ENCODE peak calls at places on chromosomes 4 and X, in five cellular contexts. One of them, this sample, is unnamed.

GRCh38 chrX:49901068-49901467 is 21.3 kb upstream of the CLCN5 start:
- DNase-seq in epithelial cell of esophagus: no peak
- DNase-seq in dorsolateral prefrontal cortex: no peak
- DNase-seq in GM12864: no peak
- DNase-seq in breast epithelium: no peak
- DNase-seq in this sample: no peak

GRCh38 chr4:89064848-89065247 is 7.9 kb upstream of the FAM13A start:
- DNase-seq in epithelial cell of esophagus: no peak
- DNase-seq in GM12864: no peak
- DNase-seq in dorsolateral prefrontal cortex: no peak
- DNase-seq in breast epithelium: no peak
- DNase-seq in this sample: no peak

GRCh38 chr4:176601156-176601555 is 191.6 kb downstream of the VEGFC start:
- DNase-seq in breast epithelium: no peak
- DNase-seq in dorsolateral prefrontal cortex: no peak
- DNase-seq in GM12864: no peak
- DNase-seq in epithelial cell of esophagus: no peak
- DNase-seq in this sample: no peak

GRCh38 chr4:151753056-151753455 is 7.8 kb downstream of the GATB start:
- DNase-seq in breast epithelium: no peak
- DNase-seq in dorsolateral prefrontal cortex: no peak
- DNase-seq in epithelial cell of esophagus: peak; percentile 93
- DNase-seq in GM12864: no peak
- DNase-seq in this sample: no peak

GRCh38 chr4:166274136-166274761 is 401.2 kb downstream of the TLL1 start:
- DNase-seq in epithelial cell of esophagus: peak; percentile 35
- DNase-seq in GM12864: no peak
- DNase-seq in breast epithelium: no peak
- DNase-seq in dorsolateral prefrontal cortex: no peak
- DNase-seq in this sample: no peak

GRCh38 chr4:13917010-13917409 is 289.5 kb upstream of the BOD1L1 start:
- DNase-seq in epithelial cell of esophagus: no peak
- DNase-seq in breast epithelium: no peak
- DNase-seq in GM12864: no peak
- DNase-seq in dorsolateral prefrontal cortex: no peak
- DNase-seq in this sample: no peak

GRCh38 chr4:116925900-116926457 is 159.4 kb downstream of the TRAM1L1 start:
- DNase-seq in breast epithelium: no peak
- DNase-seq in epithelial cell of esophagus: peak; percentile 15
- DNase-seq in GM12864: no peak
- DNase-seq in dorsolateral prefrontal cortex: peak; percentile 41
- DNase-seq in this sample: no peak

GRCh38 chrX:39866229-39866628 is 231.5 kb downstream of the BCOR start:
- DNase-seq in GM12864: no peak
- DNase-seq in epithelial cell of esophagus: no peak
- DNase-seq in breast epithelium: no peak
- DNase-seq in dorsolateral prefrontal cortex: no peak
- DNase-seq in this sample: no peak

GRCh38 chr4:89316931-89317366 is 9.3 kb upstream of the GPRIN3 start:
- DNase-seq in epithelial cell of esophagus: peak; percentile 64
- DNase-seq in GM12864: no peak
- DNase-seq in breast epithelium: no peak
- DNase-seq in dorsolateral prefrontal cortex: no peak
- DNase-seq in this sample: no peak

GRCh38 chr4:52983563-52984303 is 121.6 kb downstream of the RASL11B start:
- DNase-seq in breast epithelium: no peak
- DNase-seq in GM12864: peak; percentile 8
- DNase-seq in dorsolateral prefrontal cortex: no peak
- DNase-seq in epithelial cell of esophagus: peak; percentile 71
- DNase-seq in this sample: no peak

GRCh38 chrX:69538321-69538876 is 34.3 kb downstream of the NALF2 start:
- DNase-seq in GM12864: no peak
- DNase-seq in breast epithelium: peak; percentile 23
- DNase-seq in epithelial cell of esophagus: peak; percentile 62
- DNase-seq in dorsolateral prefrontal cortex: peak; percentile 58
- DNase-seq in this sample: peak; percentile 52

GRCh38 chrX:8364369-8365141 is 100.1 kb upstream of the VCX3B start:
- DNase-seq in dorsolateral prefrontal cortex: no peak
- DNase-seq in breast epithelium: no peak
- DNase-seq in GM12864: no peak
- DNase-seq in epithelial cell of esophagus: peak; percentile 29
- DNase-seq in this sample: no peak

GRCh38 chrX:115559672-115560071 is 1.3 kb upstream of the PLS3 start:
- DNase-seq in GM12864: no peak
- DNase-seq in breast epithelium: no peak
- DNase-seq in epithelial cell of esophagus: no peak
- DNase-seq in dorsolateral prefrontal cortex: no peak
- DNase-seq in this sample: no peak

GRCh38 chrX:9465380-9466114 is 689 bp downstream of the TBL1X start:
- DNase-seq in dorsolateral prefrontal cortex: no peak
- DNase-seq in epithelial cell of esophagus: no peak
- DNase-seq in GM12864: no peak
- DNase-seq in breast epithelium: no peak
- DNase-seq in this sample: no peak

GRCh38 chr4:118968813-118969212 is 80.2 kb downstream of the SYNPO2 start:
- DNase-seq in dorsolateral prefrontal cortex: no peak
- DNase-seq in breast epithelium: no peak
- DNase-seq in epithelial cell of esophagus: no peak
- DNase-seq in GM12864: no peak
- DNase-seq in this sample: no peak

GRCh38 chr4:150573534-150573933 is 8.4 kb upstream of the MAB21L2 start:
- DNase-seq in breast epithelium: no peak
- DNase-seq in GM12864: no peak
- DNase-seq in epithelial cell of esophagus: peak; percentile 8
- DNase-seq in dorsolateral prefrontal cortex: no peak
- DNase-seq in this sample: no peak

GRCh38 chrX:56729152-56729557 is at the start of gene NBDY:
- DNase-seq in dorsolateral prefrontal cortex: peak; percentile 52
- DNase-seq in GM12864: no peak
- DNase-seq in breast epithelium: peak; percentile 21
- DNase-seq in epithelial cell of esophagus: peak; percentile 58
- DNase-seq in this sample: peak; percentile 22

GRCh38 chrX:275967-276587 is 5.1 kb upstream of the PLCXD1 start:
- DNase-seq in dorsolateral prefrontal cortex: peak; percentile 69
- DNase-seq in epithelial cell of esophagus: peak; percentile 64
- DNase-seq in breast epithelium: peak; percentile 78
- DNase-seq in GM12864: no peak
- DNase-seq in this sample: peak; percentile 58

GRCh38 chr4:45350438-45350837 is 624.1 kb upstream of the GNPDA2 start:
- DNase-seq in epithelial cell of esophagus: no peak
- DNase-seq in dorsolateral prefrontal cortex: no peak
- DNase-seq in GM12864: no peak
- DNase-seq in breast epithelium: no peak
- DNase-seq in this sample: no peak

GRCh38 chr4:150033937-150034336 is 44.3 kb upstream of the DCLK2 start:
- DNase-seq in breast epithelium: no peak
- DNase-seq in epithelial cell of esophagus: peak; percentile 20
- DNase-seq in dorsolateral prefrontal cortex: no peak
- DNase-seq in GM12864: no peak
- DNase-seq in this sample: no peak

GRCh38 chrX:8971116-8971515 is 62.8 kb downstream of the FAM9B start:
- DNase-seq in breast epithelium: no peak
- DNase-seq in dorsolateral prefrontal cortex: no peak
- DNase-seq in epithelial cell of esophagus: peak; percentile 53
- DNase-seq in GM12864: peak; percentile 2
- DNase-seq in this sample: no peak

GRCh38 chrX:21374163-21374993 is at the start of gene CNKSR2:
- DNase-seq in dorsolateral prefrontal cortex: peak; percentile 71
- DNase-seq in breast epithelium: no peak
- DNase-seq in epithelial cell of esophagus: peak; percentile 11
- DNase-seq in GM12864: no peak
- DNase-seq in this sample: no peak

GRCh38 chr4:128286474-128287158 is 997 bp downstream of the PGRMC2 start:
- DNase-seq in GM12864: peak; percentile 43
- DNase-seq in dorsolateral prefrontal cortex: no peak
- DNase-seq in breast epithelium: no peak
- DNase-seq in epithelial cell of esophagus: peak; percentile 69
- DNase-seq in this sample: no peak

GRCh38 chr4:115580901-115581300 is 467.5 kb upstream of the NDST4 start:
- DNase-seq in epithelial cell of esophagus: no peak
- DNase-seq in GM12864: no peak
- DNase-seq in breast epithelium: no peak
- DNase-seq in dorsolateral prefrontal cortex: no peak
- DNase-seq in this sample: no peak

GRCh38 chr4:111499291-111499690 is 646.0 kb upstream of the FAM241A start:
- DNase-seq in GM12864: no peak
- DNase-seq in epithelial cell of esophagus: no peak
- DNase-seq in breast epithelium: no peak
- DNase-seq in dorsolateral prefrontal cortex: no peak
- DNase-seq in this sample: no peak

GRCh38 chrX:20218809-20219505 is 47.8 kb downstream of the RPS6KA3 start:
- DNase-seq in breast epithelium: no peak
- DNase-seq in dorsolateral prefrontal cortex: no peak
- DNase-seq in epithelial cell of esophagus: no peak
- DNase-seq in GM12864: no peak
- DNase-seq in this sample: no peak

GRCh38 chr4:121873604-121874003 is 3.3 kb upstream of the BBS7 start:
- DNase-seq in GM12864: peak; percentile 1
- DNase-seq in breast epithelium: no peak
- DNase-seq in dorsolateral prefrontal cortex: no peak
- DNase-seq in epithelial cell of esophagus: no peak
- DNase-seq in this sample: no peak

GRCh38 chr4:183596056-183596757 is 62.8 kb downstream of the RWDD4 start:
- DNase-seq in GM12864: no peak
- DNase-seq in breast epithelium: no peak
- DNase-seq in dorsolateral prefrontal cortex: no peak
- DNase-seq in epithelial cell of esophagus: peak; percentile 23
- DNase-seq in this sample: no peak

GRCh38 chr4:121146530-121146929 is 17.6 kb downstream of the TNIP3 start:
- DNase-seq in dorsolateral prefrontal cortex: no peak
- DNase-seq in epithelial cell of esophagus: no peak
- DNase-seq in breast epithelium: no peak
- DNase-seq in GM12864: no peak
- DNase-seq in this sample: no peak

GRCh38 chr4:106690487-106690886 is 321.9 kb upstream of the GIMD1 start:
- DNase-seq in breast epithelium: no peak
- DNase-seq in dorsolateral prefrontal cortex: no peak
- DNase-seq in epithelial cell of esophagus: peak; percentile 54
- DNase-seq in GM12864: no peak
- DNase-seq in this sample: no peak

GRCh38 chr4:55884093-55884850 is 30.8 kb downstream of the EXOC1 start:
- DNase-seq in breast epithelium: no peak
- DNase-seq in epithelial cell of esophagus: no peak
- DNase-seq in dorsolateral prefrontal cortex: no peak
- DNase-seq in GM12864: no peak
- DNase-seq in this sample: no peak

GRCh38 chr4:41061482-41062185 is 152.7 kb downstream of the APBB2 start:
- DNase-seq in epithelial cell of esophagus: no peak
- DNase-seq in dorsolateral prefrontal cortex: no peak
- DNase-seq in GM12864: no peak
- DNase-seq in breast epithelium: no peak
- DNase-seq in this sample: no peak

GRCh38 chrX:87755493-87755892 is 237.9 kb downstream of the KLHL4 start:
- DNase-seq in GM12864: no peak
- DNase-seq in dorsolateral prefrontal cortex: no peak
- DNase-seq in breast epithelium: no peak
- DNase-seq in epithelial cell of esophagus: no peak
- DNase-seq in this sample: no peak

GRCh38 chrX:148133099-148133725 is 152.1 kb downstream of the FMR1NB start:
- DNase-seq in dorsolateral prefrontal cortex: no peak
- DNase-seq in epithelial cell of esophagus: peak; percentile 13
- DNase-seq in breast epithelium: no peak
- DNase-seq in GM12864: no peak
- DNase-seq in this sample: no peak

GRCh38 chrX:48919947-48920712 is 1.3 kb upstream of the PIM2 start:
- DNase-seq in dorsolateral prefrontal cortex: no peak
- DNase-seq in epithelial cell of esophagus: no peak
- DNase-seq in breast epithelium: no peak
- DNase-seq in GM12864: no peak
- DNase-seq in this sample: no peak

GRCh38 chr4:78519962-78520361 is 31.6 kb upstream of the ANXA3 start:
- DNase-seq in breast epithelium: no peak
- DNase-seq in dorsolateral prefrontal cortex: no peak
- DNase-seq in epithelial cell of esophagus: no peak
- DNase-seq in GM12864: no peak
- DNase-seq in this sample: no peak

GRCh38 chrX:40778861-40779575 is 43.7 kb upstream of the MED14 start:
- DNase-seq in GM12864: no peak
- DNase-seq in dorsolateral prefrontal cortex: no peak
- DNase-seq in epithelial cell of esophagus: peak; percentile 75
- DNase-seq in breast epithelium: no peak
- DNase-seq in this sample: no peak

GRCh38 chrX:7153231-7153630 is 5.3 kb upstream of the PUDP start:
- DNase-seq in epithelial cell of esophagus: no peak
- DNase-seq in dorsolateral prefrontal cortex: no peak
- DNase-seq in breast epithelium: no peak
- DNase-seq in GM12864: no peak
- DNase-seq in this sample: no peak
- TF ChIP-seq CTCF in epithelial cell of esophagus: no peak
- TF ChIP-seq CTCF in dorsolateral prefrontal cortex: no peak
- TF ChIP-seq CTCF in breast epithelium: no peak
- TF ChIP-seq CTCF in GM12864: no peak
- TF ChIP-seq CTCF in this sample: no peak

GRCh38 chr4:125482822-125483221 is 168.1 kb downstream of the FAT4 start:
- DNase-seq in breast epithelium: no peak
- DNase-seq in epithelial cell of esophagus: peak; percentile 4
- DNase-seq in GM12864: no peak
- DNase-seq in dorsolateral prefrontal cortex: no peak
- DNase-seq in this sample: no peak
- TF ChIP-seq CTCF in breast epithelium: no peak
- TF ChIP-seq CTCF in epithelial cell of esophagus: peak; percentile 30
- TF ChIP-seq CTCF in GM12864: no peak
- TF ChIP-seq CTCF in dorsolateral prefrontal cortex: no peak
- TF ChIP-seq CTCF in this sample: no peak

DNA sequence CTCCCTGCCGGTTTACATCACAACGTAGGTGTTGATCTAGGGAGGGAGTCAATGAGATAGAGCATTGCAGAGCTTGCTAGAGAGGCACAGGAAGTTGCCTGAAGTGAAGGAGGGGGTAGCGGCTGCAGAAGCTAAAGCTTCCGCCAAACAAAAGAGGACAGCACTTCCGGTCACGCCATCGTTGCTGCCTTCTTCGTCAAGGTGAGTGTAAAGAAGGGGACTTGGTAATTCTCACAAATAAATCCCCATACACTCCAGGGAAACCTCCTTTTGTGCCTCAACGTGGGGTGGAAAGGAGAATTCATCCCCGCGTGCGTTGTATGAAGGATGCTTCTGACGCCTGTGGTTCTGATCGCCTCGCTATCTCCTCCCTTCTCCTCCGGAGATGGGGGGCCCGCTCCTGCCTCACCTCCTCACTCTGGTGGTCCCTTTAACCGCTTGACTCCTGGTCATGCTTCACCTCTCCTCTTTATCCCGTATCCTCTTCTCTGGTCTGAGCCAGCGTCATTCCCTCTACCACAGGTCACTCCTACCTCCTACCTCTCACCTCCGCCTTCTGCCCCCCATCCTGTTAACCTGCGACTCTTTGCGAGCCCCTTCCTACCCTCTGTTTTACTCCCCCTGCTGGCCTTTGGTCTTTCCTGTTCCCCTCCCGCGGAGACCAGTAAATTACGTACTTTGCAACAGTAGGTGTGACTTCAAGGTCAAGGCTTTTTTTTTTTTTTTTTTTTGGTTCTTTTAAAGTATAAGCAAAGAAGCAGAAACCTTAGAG is 59.9 kb downstream of the GSPT2 start:
- DNase-seq in breast epithelium: no peak
- DNase-seq in dorsolateral prefrontal cortex: peak; percentile 76
- DNase-seq in epithelial cell of esophagus: peak; percentile 64
- DNase-seq in GM12864: peak; percentile 49
- DNase-seq in this sample: no peak
- TF ChIP-seq CTCF in breast epithelium: no peak
- TF ChIP-seq CTCF in dorsolateral prefrontal cortex: no peak
- TF ChIP-seq CTCF in epithelial cell of esophagus: no peak
- TF ChIP-seq CTCF in GM12864: peak; percentile 44
- TF ChIP-seq CTCF in this sample: no peak

GRCh38 chr4:6032249-6033244 is 14.3 kb upstream of the C4orf50 start:
- DNase-seq in dorsolateral prefrontal cortex: no peak
- DNase-seq in breast epithelium: no peak
- DNase-seq in GM12864: no peak
- DNase-seq in epithelial cell of esophagus: no peak
- DNase-seq in this sample: no peak
- TF ChIP-seq CTCF in dorsolateral prefrontal cortex: peak; percentile 13
- TF ChIP-seq CTCF in breast epithelium: no peak
- TF ChIP-seq CTCF in GM12864: no peak
- TF ChIP-seq CTCF in epithelial cell of esophagus: no peak
- TF ChIP-seq CTCF in this sample: no peak